ENCODE peak calls at places on chromosomes 4 and X, in eight cellular contexts. L is adrenal gland, R is heart left ventricle, B is Peyer's patch, C is transverse colon, Z is uterus, N is tibial nerve, E is endothelial cell of umbilical vein. K is an unnamed sample.

GRCh38 chrX:103533428-103534216 is 14.3 kb upstream of the RAB40A start:
- DNase-seq in L (peak; percentile 84), R (peak; percentile 45), B (peak; percentile 91), C (peak; percentile 83), Z (peak; percentile 82), N (peak; percentile 81), E (peak; percentile 69), K (peak; percentile 77)

GRCh38 chrX:103774070-103774642 is 2.5 kb upstream of the PLP1 start:
- DNase-seq in L (peak; percentile 34), R (no peak), B (no peak), C (no peak), Z (no peak), N (no peak), E (peak; percentile 40), K (peak; percentile 9)

GRCh38 chrX:52353838-52354237 is 15.0 kb upstream of the XAGE2 start:
- DNase-seq in L (no peak), R (no peak), B (no peak), C (no peak), Z (no peak), N (no peak), E (no peak), K (no peak)

GRCh38 chrX:22300130-22300529 is 27.4 kb downstream of the CBLL2 start:
- DNase-seq in L (peak; percentile 55), R (peak; percentile 8), B (no peak), C (no peak), Z (peak; percentile 16), N (no peak), E (peak; percentile 44), K (peak; percentile 38)

GRCh38 chr4:188008377-188008776 is 12.8 kb downstream of the ZFP42 start:
- DNase-seq in L (no peak), R (no peak), B (no peak), C (no peak), Z (no peak), N (no peak), E (no peak), K (no peak)

GRCh38 chr4:25795566-25796454 is 67.0 kb downstream of the SEL1L3 start:
- DNase-seq in L (no peak), R (no peak), B (no peak), C (no peak), Z (no peak), N (no peak), E (no peak), K (no peak)

GRCh38 chr4:173436149-173436579 is 37.2 kb upstream of the SCRG1 start:
- DNase-seq in L (no peak), R (no peak), B (no peak), C (no peak), Z (no peak), N (no peak), E (no peak), K (no peak)

GRCh38 chrX:40152173-40152705 is 54.5 kb upstream of the BCOR start:
- DNase-seq in L (no peak), R (peak; percentile 19), B (peak; percentile 63), C (peak; percentile 51), Z (peak; percentile 20), N (no peak), E (no peak), K (no peak)

GRCh38 chr4:99669084-99669483 is 11.5 kb upstream of the C4orf54 start:
- DNase-seq in L (no peak), R (no peak), B (no peak), C (no peak), Z (no peak), N (no peak), E (no peak), K (no peak)

GRCh38 chr4:141347738-141348524 is 127.2 kb downstream of the ZNF330 start:
- DNase-seq in L (no peak), R (no peak), B (no peak), C (no peak), Z (no peak), N (no peak), E (peak; percentile 70), K (no peak)

GRCh38 chrX:13048265-13048664 is 3.8 kb upstream of the FAM9C start:
- DNase-seq in L (no peak), R (no peak), B (no peak), C (no peak), Z (no peak), N (no peak), E (no peak), K (no peak)

GRCh38 chr4:47374477-47374876 is 89.0 kb downstream of the COMMD8 start:
- DNase-seq in L (no peak), R (no peak), B (no peak), C (no peak), Z (no peak), N (no peak), E (no peak), K (no peak)

GRCh38 chr4:74635490-74636123 is 158.7 kb downstream of the BTC start:
- DNase-seq in L (no peak), R (no peak), B (no peak), C (no peak), Z (no peak), N (no peak), E (no peak), K (no peak)

GRCh38 chr4:179880756-179881155 is 2362.4 kb upstream of the TENM3 start:
- DNase-seq in L (no peak), R (no peak), B (no peak), C (no peak), Z (no peak), N (no peak), E (no peak), K (no peak)

GRCh38 chr4:38765391-38765790 is 17.4 kb downstream of the TLR10 start:
- DNase-seq in L (no peak), R (no peak), B (no peak), C (no peak), Z (no peak), N (no peak), E (no peak), K (no peak)

GRCh38 chrX:49155243-49155899 is 7.2 kb upstream of the MAGIX start:
- DNase-seq in L (peak; percentile 45), R (no peak), B (peak; percentile 81), C (peak; percentile 73), Z (peak; percentile 46), N (no peak), E (peak; percentile 59), K (peak; percentile 51)
- TF ChIP-seq POLR2A in L (no peak), R (no peak), B (no peak), C (peak; percentile 26), Z (peak; percentile 20), N (no peak), E (no peak), K (no peak)

GRCh38 chr4:174521800-174522182 is 497 bp downstream of the HPGD start:
- DNase-seq in L (no peak), R (no peak), B (peak; percentile 70), C (peak; percentile 52), Z (peak; percentile 16), N (no peak), E (no peak), K (no peak)

GRCh38 chr4:174520655-174521054 is 1.6 kb downstream of the HPGD start:
- DNase-seq in L (no peak), R (no peak), B (no peak), C (no peak), Z (no peak), N (no peak), E (no peak), K (no peak)

GRCh38 chr4:174522183-174523002 is at the start of gene HPGD:
- DNase-seq in L (peak; percentile 34), R (peak; percentile 16), B (peak; percentile 89), C (peak; percentile 81), Z (peak; percentile 57), N (no peak), E (no peak), K (peak; percentile 35)

GRCh38 chr4:174524242-174524641 is 2.0 kb upstream of the HPGD start:
- DNase-seq in L (peak; percentile 22), R (no peak), B (peak; percentile 82), C (peak; percentile 77), Z (no peak), N (no peak), E (no peak), K (no peak)

GRCh38 chr4:174523003-174523693 is 860 bp upstream of the HPGD start:
- DNase-seq in L (no peak), R (no peak), B (peak; percentile 47), C (peak; percentile 12), Z (peak; percentile 24), N (no peak), E (no peak), K (no peak)
- H3K4me3 ChIP-seq in L (peak overlapping the region; percentile 46), R (peak overlapping the region; percentile 71), B (peak overlapping the region; percentile 34), C (peak overlapping the region; percentile 60), Z (peak overlapping the region; percentile 59), N (peak overlapping the region; percentile 59), E (no peak overlapping the region), K (no peak overlapping the region)

DNA sequence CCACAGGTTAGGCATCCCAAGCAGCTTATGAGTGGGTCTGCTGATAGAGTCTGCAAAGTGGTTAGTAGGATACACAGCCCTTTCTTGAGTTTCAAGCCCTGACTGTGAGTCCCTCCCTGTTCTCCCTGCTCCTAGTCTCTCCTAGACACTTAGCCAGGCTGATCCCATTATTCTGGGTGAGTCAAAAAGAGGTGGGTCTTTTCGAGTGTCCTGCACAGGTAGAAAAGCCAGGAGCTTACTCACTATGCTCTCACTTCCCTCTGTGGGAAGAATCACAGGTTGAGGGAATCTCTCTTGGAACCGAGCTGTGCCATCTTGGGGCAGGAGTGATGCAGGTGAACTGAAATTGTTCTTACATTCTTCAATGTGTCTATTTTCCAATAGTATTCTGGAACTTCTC is 29.7 kb downstream of the SCLT1 start:
- DNase-seq in L (no peak), R (no peak), B (no peak), C (no peak), Z (no peak), N (no peak), E (no peak), K (no peak)
- H3K9me3 ChIP-seq in L (peaks cover 6% of the 10 kb centered on the region), R (peaks cover 33% of the 10 kb centered on the region), B (peaks cover 21% of the 10 kb centered on the region), C (peaks cover 55% of the 10 kb centered on the region), Z (peaks cover 47% of the 10 kb centered on the region), N (peaks cover 35% of the 10 kb centered on the region), E (no peaks in the 10 kb centered on the region), K (no peaks in the 10 kb centered on the region)

GRCh38 chr4:185066179-185066578 is 47.9 kb downstream of the HELT start:
- DNase-seq in L (no peak), R (no peak), B (no peak), C (no peak), Z (no peak), N (no peak), E (no peak), K (no peak)
- TF ChIP-seq POLR2A in L (no peak), R (no peak), B (no peak), C (no peak), Z (no peak), N (no peak), E (no peak), K (no peak)

GRCh38 chrX:2697741-2698294 is 6.7 kb downstream of the CD99 start:
- DNase-seq in L (no peak), R (no peak), B (no peak), C (no peak), Z (no peak), N (no peak), E (peak; percentile 30), K (no peak)
- H3K4me3 ChIP-seq in L (no peak overlapping the region), R (peak overlapping the region; percentile 14), B (no peak overlapping the region), C (no peak overlapping the region), Z (no peak overlapping the region), N (no peak overlapping the region), E (peak overlapping the region; percentile 49), K (no peak overlapping the region)

K was measured in body of pancreas.